ENCODE peak calls at places on chromosomes 2 and 18, in five cellular contexts. P is hepatocyte, K is neural crest cell, U is AG10803, I is nephron progenitor cell. G is an unnamed sample.

GRCh38 chr18:8643479-8643878 is 34.2 kb downstream of the RAB12 start:
- DNase-seq in U (peak), K (no peak), P (no peak), I (no peak), G (no peak)

GRCh38 chr2:159903404-159904126 is 105.6 kb upstream of the CD302 start:
- DNase-seq in P (no peak), U (peak), K (no peak), I (no peak), G (no peak)

GRCh38 chr2:226701052-226701451 is 98.6 kb downstream of the IRS1 start:
- DNase-seq in P (peak), I (no peak), K (no peak), U (peak), G (no peak)

GRCh38 chr2:221388891-221389290 is 183.2 kb downstream of the EPHA4 start:
- DNase-seq in K (no peak), P (no peak), I (no peak), U (no peak), G (no peak)

GRCh38 chr2:188181439-188181838 is 110.2 kb upstream of the GULP1 start:
- DNase-seq in U (no peak), K (no peak), P (no peak), I (no peak), G (no peak)

GRCh38 chr2:20062615-20063545 is 11.5 kb upstream of the LAPTM4A start:
- DNase-seq in I (no peak), P (peak), K (no peak), U (peak), G (no peak)

GRCh38 chr18:50065527-50065926 is 129.4 kb downstream of the MYO5B start:
- DNase-seq in P (no peak), U (no peak), K (no peak), I (no peak), G (no peak)

GRCh38 chr2:20378891-20379519 is 28.4 kb upstream of the PUM2 start:
- DNase-seq in I (peak), K (peak), U (peak), P (peak), G (peak)

GRCh38 chr2:9420495-9420894 is 2.8 kb downstream of the ITGB1BP1 start:
- DNase-seq in I (no peak), P (no peak), K (no peak), U (no peak), G (no peak)

GRCh38 chr2:9424447-9425164 is 1.2 kb downstream of the CPSF3 start:
- DNase-seq in I (no peak), P (no peak), U (no peak), K (no peak), G (no peak)

GRCh38 chr2:9422321-9423099 is 818 bp downstream of the ITGB1BP1 start:
- DNase-seq in P (peak), K (no peak), U (peak), I (peak), G (no peak)

GRCh38 chr2:9423922-9424272 is 443 bp downstream of the CPSF3 start:
- DNase-seq in P (no peak), I (no peak), K (no peak), U (peak), G (no peak)

DNA sequence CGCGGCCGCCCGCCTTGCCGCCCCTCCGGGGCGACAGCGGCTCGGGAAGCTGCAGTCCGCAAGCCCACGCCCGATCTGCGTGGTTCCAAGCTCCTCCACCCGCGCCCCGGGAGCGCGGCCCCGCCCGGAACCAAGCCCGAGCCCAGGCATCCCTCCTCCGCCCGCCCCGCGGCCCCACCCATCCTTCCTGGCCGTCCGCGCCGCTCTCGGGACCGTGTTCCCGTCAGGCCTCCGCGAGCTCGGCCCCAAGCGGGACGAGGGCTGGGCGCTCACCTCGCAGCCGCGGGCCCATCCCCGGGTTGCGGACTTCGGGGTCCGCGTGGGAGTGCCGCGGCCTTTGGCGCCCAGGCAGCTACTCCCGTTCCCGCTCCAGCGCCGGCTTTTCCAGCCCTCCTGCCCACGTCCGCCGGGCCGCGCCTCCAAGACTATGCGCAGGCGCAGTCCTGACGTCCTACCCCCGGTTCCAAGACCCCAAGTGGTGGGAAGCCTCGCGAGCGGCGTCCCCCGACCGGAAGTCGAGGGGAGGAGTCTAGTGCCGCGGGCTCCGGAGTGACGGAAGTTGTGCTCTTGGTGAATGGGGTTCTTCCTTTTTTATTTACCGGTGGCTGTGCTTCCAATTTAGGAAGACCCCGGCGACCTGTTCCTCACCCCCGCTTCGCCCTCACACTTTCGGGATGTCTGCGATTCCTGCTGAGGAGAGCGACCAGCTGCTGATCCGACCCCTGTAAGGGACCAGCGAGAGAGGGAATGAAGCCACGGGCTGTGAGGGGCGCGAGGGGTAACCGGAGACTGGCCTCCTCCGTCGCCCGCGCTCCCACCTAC is at the start of the genes CPSF3 and ITGB1BP1:
- DNase-seq in P (peak), U (peak), K (peak), I (peak), G (peak)
- TF ChIP-seq CTCF in P (no peak), U (no peak), K (peak), I (no peak), G (no peak)

GRCh38 chr2:130735200-130735599 is 6.3 kb downstream of the GPR148 start:
- DNase-seq in I (no peak), U (no peak), P (no peak), K (no peak), G (no peak)
- TF ChIP-seq CTCF in I (no peak), U (no peak), P (no peak), K (no peak), G (no peak)

GRCh38 chr18:46727177-46727576 is 29.7 kb downstream of the ST8SIA5 start:
- DNase-seq in K (no peak), U (no peak), P (no peak), I (no peak), G (no peak)
- TF ChIP-seq CTCF in K (no peak), U (no peak), P (no peak), I (no peak), G (no peak)

GRCh38 chr2:45836316-45836715 is 184.8 kb downstream of the PRKCE start:
- DNase-seq in P (no peak), I (no peak), K (no peak), U (no peak), G (no peak)
- TF ChIP-seq CTCF in P (no peak), I (no peak), K (no peak), U (no peak), G (no peak)

GRCh38 chr2:78814331-78814986 is 211.0 kb upstream of the REG3G start:
- DNase-seq in P (no peak), I (no peak), K (no peak), U (no peak), G (no peak)

GRCh38 chr2:78817430-78817829 is 208.1 kb upstream of the REG3G start:
- DNase-seq in U (no peak), K (no peak), P (no peak), I (no peak), G (no peak)

DNA sequence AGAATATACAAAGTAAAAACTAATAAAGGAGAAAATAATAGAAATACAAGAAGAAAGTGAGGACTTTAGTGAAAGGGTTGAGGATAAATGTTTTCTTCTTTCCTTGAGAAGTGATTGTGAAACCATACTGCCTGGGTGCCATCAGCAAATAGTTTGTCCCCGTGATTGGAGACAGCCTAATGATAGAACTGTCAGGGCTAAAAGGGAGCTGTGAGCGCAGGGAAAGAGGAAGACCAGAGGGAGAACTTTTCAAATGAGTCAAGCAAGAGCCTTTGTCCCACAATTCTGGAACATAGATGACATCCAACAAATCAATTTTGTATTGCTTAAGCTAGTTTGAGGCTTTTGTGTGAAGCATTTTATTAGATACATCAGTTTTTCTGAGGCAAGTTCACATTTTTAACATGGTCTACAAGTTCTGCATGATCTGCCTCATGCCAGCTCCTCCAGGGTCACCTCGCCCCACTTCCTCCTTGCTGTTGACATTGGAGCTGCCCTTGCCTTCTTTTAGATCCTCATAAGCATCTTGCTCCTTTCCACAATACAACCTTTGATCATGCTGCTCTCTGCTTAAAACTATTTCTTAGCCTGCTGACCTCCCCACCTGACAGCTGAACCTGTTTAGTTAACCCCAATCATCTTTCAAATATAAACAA is 213.4 kb upstream of the REG3G start:
- DNase-seq in I (no peak), K (no peak), U (no peak), P (no peak), G (no peak)
- TF ChIP-seq CTCF in I (no peak), K (no peak), U (no peak), P (no peak), G (no peak)

DNA sequence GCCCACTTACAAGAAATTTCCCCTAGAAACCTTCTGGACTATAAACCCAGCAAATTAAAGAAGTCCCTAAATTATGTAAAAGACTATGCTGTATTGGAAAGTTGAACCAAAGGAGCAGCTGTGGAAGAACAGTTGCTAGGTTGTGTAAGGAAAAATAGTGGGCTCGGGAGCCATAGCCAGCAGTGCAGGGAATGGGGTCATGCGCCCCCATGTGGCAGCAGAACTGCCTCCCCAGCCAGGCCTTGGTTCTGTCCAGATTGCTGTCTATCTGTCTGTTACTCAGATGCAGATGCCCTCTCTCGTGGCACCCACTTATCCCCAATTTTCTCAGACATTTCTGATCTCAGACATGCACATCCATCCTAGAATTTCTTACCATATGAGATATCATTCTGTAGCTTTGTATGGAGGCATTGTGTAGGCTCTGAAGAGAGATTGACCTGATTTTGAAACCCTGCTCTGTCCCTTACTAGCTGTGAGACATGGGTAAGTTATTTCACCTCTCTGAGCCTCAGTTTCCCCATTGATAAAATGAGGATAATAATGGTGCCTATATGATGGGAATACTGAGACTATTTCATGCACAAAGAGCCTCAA is 258.3 kb downstream of the SS18 start:
- DNase-seq in I (peak), P (peak), K (peak), U (peak), G (peak)
- TF ChIP-seq CTCF in I (peak), P (peak), K (peak), U (peak), G (peak)

DNA sequence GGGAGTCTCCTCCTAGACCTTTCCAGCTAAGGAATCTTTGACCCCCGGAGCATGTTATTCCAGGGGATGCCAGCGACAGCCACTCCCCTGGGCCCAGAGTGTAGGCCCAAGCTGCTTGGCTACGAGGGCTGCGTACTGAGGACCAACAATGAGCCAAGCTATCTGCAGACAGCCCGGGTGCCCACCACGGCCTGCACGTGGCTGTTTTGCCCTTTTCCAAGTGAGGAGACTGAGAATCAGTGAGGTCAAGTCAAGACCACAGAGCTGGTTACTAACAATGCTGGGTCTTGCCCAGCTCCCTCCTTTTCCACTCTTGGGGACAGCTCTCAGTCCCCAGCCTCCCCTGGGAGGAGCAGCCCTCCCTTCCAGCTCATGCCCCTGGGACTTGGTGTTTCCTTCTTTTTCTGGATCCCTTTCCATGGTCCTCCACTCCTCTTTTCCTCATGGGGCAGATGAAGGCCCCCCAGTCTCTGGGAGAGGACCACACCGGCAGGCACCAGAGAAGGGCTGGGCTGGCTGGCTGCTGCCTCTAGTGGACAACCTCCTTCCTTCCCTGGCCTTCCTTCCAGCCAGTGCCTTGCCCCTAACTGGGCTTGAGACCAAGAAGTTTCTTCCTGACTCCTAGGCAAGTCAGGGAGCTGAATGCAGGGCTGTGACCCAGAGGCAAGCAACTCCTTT is 550 bp upstream of the MALL start:
- DNase-seq in I (peak), K (no peak), U (peak), P (peak), G (no peak)
- TF ChIP-seq CTCF in I (peak), K (peak), U (peak), P (peak), G (peak)

DNA sequence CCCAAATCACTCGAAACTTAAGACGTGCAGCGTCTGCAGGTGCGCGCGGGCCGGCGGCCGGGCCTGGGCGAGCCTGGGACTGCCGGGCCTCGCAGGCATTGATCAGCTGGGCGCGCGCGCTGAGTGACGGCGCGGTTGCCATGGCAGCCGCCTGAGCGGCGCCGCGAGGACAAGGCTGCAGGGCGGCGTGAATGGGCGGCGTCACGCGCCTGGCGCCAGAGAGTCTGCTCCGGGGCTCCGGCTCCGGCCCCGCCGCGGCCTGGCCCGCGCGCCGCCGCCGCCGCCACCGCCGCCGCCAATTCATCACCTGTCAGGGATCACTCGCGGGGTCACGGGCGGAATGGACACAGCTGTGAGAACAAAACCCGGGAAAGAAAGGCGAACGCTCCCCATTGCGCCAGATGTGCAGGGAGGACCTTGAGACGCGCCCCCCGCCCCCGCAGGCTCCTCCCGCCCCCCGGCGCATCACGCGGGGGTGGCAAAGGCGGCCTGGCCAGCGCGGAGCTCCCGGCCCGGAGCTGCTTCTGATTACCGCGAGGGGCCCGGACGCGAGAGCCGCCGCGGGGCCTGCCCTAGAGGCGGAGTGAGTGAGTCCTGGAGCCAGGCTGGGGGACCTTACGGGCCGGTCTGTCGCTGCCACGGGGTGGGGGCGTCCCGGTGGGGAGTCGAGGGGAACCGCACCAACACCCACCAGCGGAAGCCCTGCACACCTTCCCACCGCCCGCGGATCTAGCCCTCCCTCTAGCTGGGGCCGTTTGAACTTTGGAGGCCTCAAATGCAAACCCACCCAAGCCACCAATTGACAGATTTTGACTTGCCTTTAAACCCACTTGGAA is 2.9 kb upstream of the ID2 start:
- DNase-seq in U (peak), I (peak), K (peak), P (peak), G (peak)
- TF ChIP-seq CTCF in U (no peak), I (no peak), K (peak), P (no peak), G (peak)